ENCODE peak calls at places on chromosome 11, in ten cellular contexts. One of them, this sample, is unnamed.
A peak's percentile ranks its signal among the peaks of the same experiment; 100 is the strongest.

GRCh38 chr11:6468712-6469495 is 4.8 kb downstream of the TRIM3 start:
- DNase-seq in NCI-H1930: no peak
- DNase-seq in heart left ventricle: peak; percentile 92
- DNase-seq in NCI-H82: peak; percentile 96
- DNase-seq in activated CD4-positive, CD25-positive, alpha-beta regulatory T cell treated with anti-CD3 and anti-CD28 coated beads, Interleukin-2, amount 50 U/mL, for 16 hours: no peak
- DNase-seq in GDM1: no peak
- DNase-seq in non-pigmented ciliary epithelial cell: no peak
- DNase-seq in brain microvascular endothelial cell: peak; percentile 92
- DNase-seq in stimulated activated CD4-positive, alpha-beta T cell treated with anti-CD3 and anti-CD28 coated beads, Interleukin-12 subunit alpha, Interleukin-12 subunit beta, amount 100 ng/mL, for 48 hours: no peak
- DNase-seq in HS-5: no peak
- DNase-seq in this sample: peak; percentile 46

GRCh38 chr11:108647701-108648527 is 17.0 kb upstream of the DDX10 start:
- DNase-seq in heart left ventricle: peak; percentile 81
- DNase-seq in NCI-H82: peak; percentile 83
- DNase-seq in non-pigmented ciliary epithelial cell: peak; percentile 69
- DNase-seq in brain microvascular endothelial cell: peak; percentile 85
- DNase-seq in stimulated activated CD4-positive, alpha-beta T cell treated with anti-CD3 and anti-CD28 coated beads, Interleukin-12 subunit alpha, Interleukin-12 subunit beta, amount 100 ng/mL, for 48 hours: peak; percentile 62
- DNase-seq in HS-5: peak; percentile 28
- DNase-seq in GDM1: peak; percentile 58
- DNase-seq in activated CD4-positive, CD25-positive, alpha-beta regulatory T cell treated with anti-CD3 and anti-CD28 coated beads, Interleukin-2, amount 50 U/mL, for 16 hours: peak; percentile 26
- DNase-seq in NCI-H1930: no peak
- DNase-seq in this sample: peak; percentile 76

GRCh38 chr11:1557904-1558831 is 13.9 kb downstream of the DUSP8 start:
- DNase-seq in GDM1: no peak
- DNase-seq in heart left ventricle: peak; percentile 76
- DNase-seq in stimulated activated CD4-positive, alpha-beta T cell treated with anti-CD3 and anti-CD28 coated beads, Interleukin-12 subunit alpha, Interleukin-12 subunit beta, amount 100 ng/mL, for 48 hours: no peak
- DNase-seq in brain microvascular endothelial cell: peak; percentile 35
- DNase-seq in HS-5: no peak
- DNase-seq in NCI-H1930: no peak
- DNase-seq in non-pigmented ciliary epithelial cell: no peak
- DNase-seq in NCI-H82: no peak
- DNase-seq in activated CD4-positive, CD25-positive, alpha-beta regulatory T cell treated with anti-CD3 and anti-CD28 coated beads, Interleukin-2, amount 50 U/mL, for 16 hours: no peak
- DNase-seq in this sample: peak; percentile 35

GRCh38 chr11:122882809-122883681 is 486 bp downstream of the JHY start:
- DNase-seq in brain microvascular endothelial cell: peak; percentile 74
- DNase-seq in heart left ventricle: peak; percentile 60
- DNase-seq in activated CD4-positive, CD25-positive, alpha-beta regulatory T cell treated with anti-CD3 and anti-CD28 coated beads, Interleukin-2, amount 50 U/mL, for 16 hours: no peak
- DNase-seq in stimulated activated CD4-positive, alpha-beta T cell treated with anti-CD3 and anti-CD28 coated beads, Interleukin-12 subunit alpha, Interleukin-12 subunit beta, amount 100 ng/mL, for 48 hours: peak; percentile 23
- DNase-seq in HS-5: peak; percentile 20
- DNase-seq in non-pigmented ciliary epithelial cell: peak; percentile 70
- DNase-seq in NCI-H82: no peak
- DNase-seq in NCI-H1930: no peak
- DNase-seq in GDM1: no peak
- DNase-seq in this sample: no peak

GRCh38 chr11:2996976-2997375 is 4.8 kb upstream of the NAP1L4 start:
- DNase-seq in NCI-H1930: no peak
- DNase-seq in GDM1: no peak
- DNase-seq in brain microvascular endothelial cell: no peak
- DNase-seq in stimulated activated CD4-positive, alpha-beta T cell treated with anti-CD3 and anti-CD28 coated beads, Interleukin-12 subunit alpha, Interleukin-12 subunit beta, amount 100 ng/mL, for 48 hours: no peak
- DNase-seq in activated CD4-positive, CD25-positive, alpha-beta regulatory T cell treated with anti-CD3 and anti-CD28 coated beads, Interleukin-2, amount 50 U/mL, for 16 hours: no peak
- DNase-seq in NCI-H82: no peak
- DNase-seq in non-pigmented ciliary epithelial cell: no peak
- DNase-seq in HS-5: no peak
- DNase-seq in heart left ventricle: no peak
- DNase-seq in this sample: no peak

GRCh38 chr11:66119348-66120133 is 49.5 kb downstream of the PACS1 start:
- DNase-seq in stimulated activated CD4-positive, alpha-beta T cell treated with anti-CD3 and anti-CD28 coated beads, Interleukin-12 subunit alpha, Interleukin-12 subunit beta, amount 100 ng/mL, for 48 hours: no peak
- DNase-seq in NCI-H1930: no peak
- DNase-seq in brain microvascular endothelial cell: peak; percentile 98
- DNase-seq in heart left ventricle: peak; percentile 45
- DNase-seq in GDM1: no peak
- DNase-seq in non-pigmented ciliary epithelial cell: peak; percentile 93
- DNase-seq in NCI-H82: peak; percentile 85
- DNase-seq in activated CD4-positive, CD25-positive, alpha-beta regulatory T cell treated with anti-CD3 and anti-CD28 coated beads, Interleukin-2, amount 50 U/mL, for 16 hours: no peak
- DNase-seq in HS-5: peak; percentile 78
- DNase-seq in this sample: peak; percentile 71

GRCh38 chr11:124415356-124415923 is 9.2 kb downstream of the OR8B4 start:
- DNase-seq in NCI-H1930: no peak
- DNase-seq in NCI-H82: peak; percentile 67
- DNase-seq in non-pigmented ciliary epithelial cell: peak; percentile 22
- DNase-seq in HS-5: no peak
- DNase-seq in brain microvascular endothelial cell: peak; percentile 7
- DNase-seq in heart left ventricle: no peak
- DNase-seq in GDM1: no peak
- DNase-seq in activated CD4-positive, CD25-positive, alpha-beta regulatory T cell treated with anti-CD3 and anti-CD28 coated beads, Interleukin-2, amount 50 U/mL, for 16 hours: no peak
- DNase-seq in stimulated activated CD4-positive, alpha-beta T cell treated with anti-CD3 and anti-CD28 coated beads, Interleukin-12 subunit alpha, Interleukin-12 subunit beta, amount 100 ng/mL, for 48 hours: no peak
- DNase-seq in this sample: peak; percentile 48

GRCh38 chr11:66595245-66595904 is 2.4 kb downstream of the CCS start:
- DNase-seq in activated CD4-positive, CD25-positive, alpha-beta regulatory T cell treated with anti-CD3 and anti-CD28 coated beads, Interleukin-2, amount 50 U/mL, for 16 hours: no peak
- DNase-seq in NCI-H82: peak; percentile 48
- DNase-seq in brain microvascular endothelial cell: no peak
- DNase-seq in non-pigmented ciliary epithelial cell: no peak
- DNase-seq in NCI-H1930: no peak
- DNase-seq in GDM1: no peak
- DNase-seq in HS-5: no peak
- DNase-seq in stimulated activated CD4-positive, alpha-beta T cell treated with anti-CD3 and anti-CD28 coated beads, Interleukin-12 subunit alpha, Interleukin-12 subunit beta, amount 100 ng/mL, for 48 hours: no peak
- DNase-seq in heart left ventricle: peak; percentile 65
- DNase-seq in this sample: no peak

GRCh38 chr11:9748361-9748970 is 84.6 kb downstream of the SWAP70 start:
- DNase-seq in GDM1: peak; percentile 79
- DNase-seq in activated CD4-positive, CD25-positive, alpha-beta regulatory T cell treated with anti-CD3 and anti-CD28 coated beads, Interleukin-2, amount 50 U/mL, for 16 hours: no peak
- DNase-seq in stimulated activated CD4-positive, alpha-beta T cell treated with anti-CD3 and anti-CD28 coated beads, Interleukin-12 subunit alpha, Interleukin-12 subunit beta, amount 100 ng/mL, for 48 hours: peak; percentile 53
- DNase-seq in heart left ventricle: peak; percentile 57
- DNase-seq in HS-5: no peak
- DNase-seq in NCI-H1930: peak; percentile 3
- DNase-seq in non-pigmented ciliary epithelial cell: no peak
- DNase-seq in NCI-H82: peak; percentile 64
- DNase-seq in brain microvascular endothelial cell: peak; percentile 76
- DNase-seq in this sample: peak; percentile 55

GRCh38 chr11:125345706-125346561 is 150.1 kb downstream of the FEZ1 start:
- DNase-seq in non-pigmented ciliary epithelial cell: peak; percentile 8
- DNase-seq in HS-5: no peak
- DNase-seq in stimulated activated CD4-positive, alpha-beta T cell treated with anti-CD3 and anti-CD28 coated beads, Interleukin-12 subunit alpha, Interleukin-12 subunit beta, amount 100 ng/mL, for 48 hours: peak; percentile 38
- DNase-seq in NCI-H82: peak; percentile 82
- DNase-seq in heart left ventricle: peak; percentile 82
- DNase-seq in GDM1: no peak
- DNase-seq in NCI-H1930: peak; percentile 6
- DNase-seq in brain microvascular endothelial cell: peak; percentile 82
- DNase-seq in activated CD4-positive, CD25-positive, alpha-beta regulatory T cell treated with anti-CD3 and anti-CD28 coated beads, Interleukin-2, amount 50 U/mL, for 16 hours: no peak
- DNase-seq in this sample: peak; percentile 89

GRCh38 chr11:111107501-111107900 is 138.0 kb upstream of the POU2AF2 start:
- DNase-seq in NCI-H1930: no peak
- DNase-seq in brain microvascular endothelial cell: no peak
- DNase-seq in activated CD4-positive, CD25-positive, alpha-beta regulatory T cell treated with anti-CD3 and anti-CD28 coated beads, Interleukin-2, amount 50 U/mL, for 16 hours: no peak
- DNase-seq in stimulated activated CD4-positive, alpha-beta T cell treated with anti-CD3 and anti-CD28 coated beads, Interleukin-12 subunit alpha, Interleukin-12 subunit beta, amount 100 ng/mL, for 48 hours: no peak
- DNase-seq in GDM1: no peak
- DNase-seq in non-pigmented ciliary epithelial cell: no peak
- DNase-seq in heart left ventricle: no peak
- DNase-seq in NCI-H82: no peak
- DNase-seq in HS-5: no peak
- DNase-seq in this sample: no peak

GRCh38 chr11:17812286-17813187 is 78.0 kb downstream of the KCNC1 start:
- DNase-seq in heart left ventricle: no peak
- DNase-seq in brain microvascular endothelial cell: no peak
- DNase-seq in NCI-H1930: no peak
- DNase-seq in GDM1: no peak
- DNase-seq in non-pigmented ciliary epithelial cell: no peak
- DNase-seq in stimulated activated CD4-positive, alpha-beta T cell treated with anti-CD3 and anti-CD28 coated beads, Interleukin-12 subunit alpha, Interleukin-12 subunit beta, amount 100 ng/mL, for 48 hours: no peak
- DNase-seq in activated CD4-positive, CD25-positive, alpha-beta regulatory T cell treated with anti-CD3 and anti-CD28 coated beads, Interleukin-2, amount 50 U/mL, for 16 hours: no peak
- DNase-seq in NCI-H82: no peak
- DNase-seq in HS-5: no peak
- DNase-seq in this sample: no peak

This sample was measured in astrocyte of the cerebellum.